ENCODE peak calls at places on chromosomes 6 and 20, in seven cellular contexts. One of them, this sample, is unnamed.

GRCh38 chr20:3231116-3231515 is 7.9 kb downstream of the SLC4A11 start:
- DNase-seq in astrocyte of the spinal cord: no peak
- DNase-seq in AG09309: no peak
- DNase-seq in kidney epithelial cell: no peak
- DNase-seq in CD8-positive, alpha-beta T cell: no peak
- DNase-seq in coronary artery: no peak
- DNase-seq in gastrocnemius medialis: no peak
- DNase-seq in this sample: no peak

GRCh38 chr6:144343736-144344428 is 58.7 kb downstream of the UTRN start:
- DNase-seq in coronary artery: no peak
- DNase-seq in gastrocnemius medialis: no peak
- DNase-seq in AG09309: no peak
- DNase-seq in astrocyte of the spinal cord: no peak
- DNase-seq in kidney epithelial cell: no peak
- DNase-seq in CD8-positive, alpha-beta T cell: peak
- DNase-seq in this sample: peak

GRCh38 chr20:11173936-11174335 is 500.1 kb upstream of the JAG1 start:
- DNase-seq in kidney epithelial cell: no peak
- DNase-seq in coronary artery: no peak
- DNase-seq in AG09309: no peak
- DNase-seq in astrocyte of the spinal cord: no peak
- DNase-seq in gastrocnemius medialis: no peak
- DNase-seq in CD8-positive, alpha-beta T cell: no peak
- DNase-seq in this sample: no peak

GRCh38 chr6:22980446-22980845 is 411.1 kb downstream of the HDGFL1 start:
- DNase-seq in astrocyte of the spinal cord: no peak
- DNase-seq in kidney epithelial cell: no peak
- DNase-seq in gastrocnemius medialis: no peak
- DNase-seq in AG09309: no peak
- DNase-seq in CD8-positive, alpha-beta T cell: no peak
- DNase-seq in coronary artery: no peak
- DNase-seq in this sample: peak

GRCh38 chr6:91449539-91449938 is 862.7 kb upstream of the MAP3K7 start:
- DNase-seq in astrocyte of the spinal cord: no peak
- DNase-seq in gastrocnemius medialis: no peak
- DNase-seq in CD8-positive, alpha-beta T cell: no peak
- DNase-seq in AG09309: no peak
- DNase-seq in coronary artery: no peak
- DNase-seq in kidney epithelial cell: no peak
- DNase-seq in this sample: no peak

GRCh38 chr20:55266361-55266760 is 739.0 kb downstream of the CBLN4 start:
- DNase-seq in AG09309: no peak
- DNase-seq in astrocyte of the spinal cord: no peak
- DNase-seq in CD8-positive, alpha-beta T cell: no peak
- DNase-seq in kidney epithelial cell: no peak
- DNase-seq in gastrocnemius medialis: no peak
- DNase-seq in coronary artery: no peak
- DNase-seq in this sample: no peak

GRCh38 chr20:37973059-37973910 is 60.0 kb downstream of the TTI1 start:
- DNase-seq in coronary artery: no peak
- DNase-seq in AG09309: no peak
- DNase-seq in gastrocnemius medialis: no peak
- DNase-seq in astrocyte of the spinal cord: no peak
- DNase-seq in CD8-positive, alpha-beta T cell: no peak
- DNase-seq in kidney epithelial cell: no peak
- DNase-seq in this sample: no peak

GRCh38 chr6:25960689-25961088 is 1.9 kb upstream of the TRIM38 start:
- DNase-seq in coronary artery: no peak
- DNase-seq in kidney epithelial cell: no peak
- DNase-seq in gastrocnemius medialis: no peak
- DNase-seq in astrocyte of the spinal cord: no peak
- DNase-seq in AG09309: no peak
- DNase-seq in CD8-positive, alpha-beta T cell: no peak
- DNase-seq in this sample: no peak

GRCh38 chr20:4369798-4370124 is 351.9 kb upstream of the PRND start:
- DNase-seq in astrocyte of the spinal cord: no peak
- DNase-seq in AG09309: no peak
- DNase-seq in gastrocnemius medialis: no peak
- DNase-seq in coronary artery: no peak
- DNase-seq in CD8-positive, alpha-beta T cell: no peak
- DNase-seq in kidney epithelial cell: no peak
- DNase-seq in this sample: peak

GRCh38 chr6:26304213-26305096 is 60.5 kb upstream of the BTN3A2 start:
- DNase-seq in astrocyte of the spinal cord: peak
- DNase-seq in gastrocnemius medialis: no peak
- DNase-seq in kidney epithelial cell: no peak
- DNase-seq in CD8-positive, alpha-beta T cell: peak
- DNase-seq in coronary artery: no peak
- DNase-seq in AG09309: no peak
- DNase-seq in this sample: peak

GRCh38 chr6:85644374-85644762 is 1.7 kb upstream of the SYNCRIP start:
- DNase-seq in AG09309: no peak
- DNase-seq in gastrocnemius medialis: no peak
- DNase-seq in CD8-positive, alpha-beta T cell: no peak
- DNase-seq in kidney epithelial cell: no peak
- DNase-seq in coronary artery: no peak
- DNase-seq in astrocyte of the spinal cord: no peak
- DNase-seq in this sample: no peak

GRCh38 chr6:145332001-145332400 is 403.3 kb downstream of the EPM2A start:
- DNase-seq in CD8-positive, alpha-beta T cell: no peak
- DNase-seq in coronary artery: no peak
- DNase-seq in gastrocnemius medialis: no peak
- DNase-seq in kidney epithelial cell: no peak
- DNase-seq in AG09309: no peak
- DNase-seq in astrocyte of the spinal cord: no peak
- DNase-seq in this sample: no peak

GRCh38 chr20:50144362-50144761 is 9.2 kb downstream of the PEDS1 start:
- DNase-seq in coronary artery: no peak
- DNase-seq in AG09309: peak
- DNase-seq in kidney epithelial cell: peak
- DNase-seq in astrocyte of the spinal cord: peak
- DNase-seq in CD8-positive, alpha-beta T cell: no peak
- DNase-seq in gastrocnemius medialis: peak
- DNase-seq in this sample: peak

GRCh38 chr6:2469428-2469827 is 224.0 kb upstream of the GMDS start:
- DNase-seq in AG09309: no peak
- DNase-seq in kidney epithelial cell: no peak
- DNase-seq in CD8-positive, alpha-beta T cell: no peak
- DNase-seq in coronary artery: no peak
- DNase-seq in gastrocnemius medialis: no peak
- DNase-seq in astrocyte of the spinal cord: no peak
- DNase-seq in this sample: no peak

GRCh38 chr20:44644384-44645131 is 6.9 kb downstream of the ADA start:
- DNase-seq in coronary artery: no peak
- DNase-seq in AG09309: no peak
- DNase-seq in CD8-positive, alpha-beta T cell: peak
- DNase-seq in kidney epithelial cell: no peak
- DNase-seq in gastrocnemius medialis: no peak
- DNase-seq in astrocyte of the spinal cord: no peak
- DNase-seq in this sample: no peak

GRCh38 chr20:16488086-16488485 is 85.2 kb downstream of the KIF16B start:
- DNase-seq in astrocyte of the spinal cord: no peak
- DNase-seq in AG09309: no peak
- DNase-seq in coronary artery: no peak
- DNase-seq in gastrocnemius medialis: no peak
- DNase-seq in CD8-positive, alpha-beta T cell: no peak
- DNase-seq in kidney epithelial cell: no peak
- DNase-seq in this sample: no peak

GRCh38 chr6:43172127-43173007 is 1.3 kb downstream of the SRF start:
- DNase-seq in gastrocnemius medialis: peak
- DNase-seq in kidney epithelial cell: no peak
- DNase-seq in astrocyte of the spinal cord: peak
- DNase-seq in AG09309: no peak
- DNase-seq in CD8-positive, alpha-beta T cell: peak
- DNase-seq in coronary artery: peak
- DNase-seq in this sample: peak

GRCh38 chr6:4906293-4906941 is 97.4 kb downstream of the RPP40 start:
- DNase-seq in astrocyte of the spinal cord: no peak
- DNase-seq in AG09309: no peak
- DNase-seq in gastrocnemius medialis: no peak
- DNase-seq in CD8-positive, alpha-beta T cell: no peak
- DNase-seq in coronary artery: no peak
- DNase-seq in kidney epithelial cell: no peak
- DNase-seq in this sample: no peak

GRCh38 chr20:57445298-57445697 is 54.1 kb downstream of the RBM38 start:
- DNase-seq in AG09309: peak
- DNase-seq in coronary artery: peak
- DNase-seq in astrocyte of the spinal cord: peak
- DNase-seq in CD8-positive, alpha-beta T cell: no peak
- DNase-seq in gastrocnemius medialis: peak
- DNase-seq in kidney epithelial cell: no peak
- DNase-seq in this sample: peak

GRCh38 chr6:3259491-3259958 is 778 bp downstream of the PSMG4 start:
- DNase-seq in kidney epithelial cell: no peak
- DNase-seq in coronary artery: no peak
- DNase-seq in CD8-positive, alpha-beta T cell: peak
- DNase-seq in AG09309: no peak
- DNase-seq in astrocyte of the spinal cord: peak
- DNase-seq in gastrocnemius medialis: peak
- DNase-seq in this sample: peak

GRCh38 chr6:118725944-118726343 is 74.6 kb upstream of the CEP85L start:
- DNase-seq in kidney epithelial cell: no peak
- DNase-seq in AG09309: no peak
- DNase-seq in CD8-positive, alpha-beta T cell: peak
- DNase-seq in coronary artery: no peak
- DNase-seq in astrocyte of the spinal cord: no peak
- DNase-seq in gastrocnemius medialis: no peak
- DNase-seq in this sample: no peak

GRCh38 chr6:28541996-28542395 is 16.3 kb downstream of the GPX5 start:
- DNase-seq in astrocyte of the spinal cord: no peak
- DNase-seq in CD8-positive, alpha-beta T cell: no peak
- DNase-seq in AG09309: no peak
- DNase-seq in kidney epithelial cell: no peak
- DNase-seq in coronary artery: no peak
- DNase-seq in gastrocnemius medialis: no peak
- DNase-seq in this sample: no peak

DNA sequence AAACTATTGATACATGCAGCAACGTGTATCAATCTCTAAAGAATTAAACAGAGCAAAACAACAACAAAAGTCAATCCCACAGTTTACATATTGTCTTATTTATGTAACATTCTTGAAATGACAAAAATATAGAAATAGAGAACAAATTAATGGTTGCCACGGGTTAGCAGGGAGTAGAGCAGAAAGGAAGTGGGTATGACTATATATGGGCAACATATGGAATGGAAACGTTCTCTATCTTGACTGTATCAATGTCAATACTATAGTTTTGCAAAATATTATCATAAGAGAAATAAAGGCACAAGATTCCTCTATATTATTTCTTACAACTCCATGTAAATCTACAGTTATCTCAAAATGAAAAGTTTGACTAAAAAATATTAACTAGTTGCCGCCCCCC is 12.8 kb downstream of the AK9 start:
- DNase-seq in CD8-positive, alpha-beta T cell: no peak
- DNase-seq in astrocyte of the spinal cord: no peak
- DNase-seq in coronary artery: no peak
- DNase-seq in AG09309: no peak
- DNase-seq in gastrocnemius medialis: no peak
- DNase-seq in kidney epithelial cell: no peak
- DNase-seq in this sample: no peak
- H3K4me3 ChIP-seq in CD8-positive, alpha-beta T cell: no peak
- H3K4me3 ChIP-seq in astrocyte of the spinal cord: no peak
- H3K4me3 ChIP-seq in coronary artery: no peak
- H3K4me3 ChIP-seq in AG09309: no peak
- H3K4me3 ChIP-seq in gastrocnemius medialis: no peak
- H3K4me3 ChIP-seq in kidney epithelial cell: no peak
- H3K4me3 ChIP-seq in this sample: no peak

DNA sequence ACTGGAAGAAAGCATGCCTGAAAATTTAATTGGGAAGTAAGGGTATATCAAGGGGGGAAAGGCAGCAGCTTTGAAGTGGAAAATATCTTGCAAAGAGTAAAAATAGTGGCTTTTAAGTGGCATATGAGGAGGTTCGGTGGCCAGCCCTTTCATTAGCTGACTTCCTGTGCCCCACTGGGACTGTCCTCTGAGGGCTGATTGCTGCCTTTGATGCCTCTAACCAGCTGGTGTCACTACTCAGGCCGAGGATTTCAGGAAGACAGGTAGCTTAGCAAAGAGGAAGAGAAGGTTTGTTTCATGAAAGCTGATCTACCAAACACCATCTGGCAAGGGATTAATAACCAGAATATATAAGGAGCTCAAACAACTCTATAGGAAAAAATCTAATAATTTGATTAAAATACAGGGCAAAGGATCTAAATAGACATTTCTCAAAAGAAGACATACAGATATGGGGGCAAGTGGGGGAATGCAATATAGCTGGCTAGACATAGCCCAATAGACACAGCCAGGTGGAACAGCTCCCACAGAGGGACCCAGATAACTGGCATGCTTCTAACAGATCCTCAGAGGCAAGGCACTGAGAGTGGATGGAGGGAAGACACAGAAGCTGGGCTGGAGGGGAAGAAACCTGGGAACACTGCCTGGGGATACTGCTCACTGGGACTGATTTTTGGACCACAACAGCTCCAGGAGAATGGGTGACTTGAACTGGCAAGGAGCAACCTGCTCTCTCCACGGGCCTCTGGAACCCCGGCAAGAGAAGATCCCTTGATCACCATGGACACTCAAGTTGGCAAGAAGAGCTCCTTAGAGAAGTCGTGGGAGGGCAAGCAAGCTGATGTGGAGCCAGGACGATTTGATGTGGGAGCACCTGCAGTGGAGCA is 33.2 kb downstream of the CCN2 start:
- DNase-seq in astrocyte of the spinal cord: no peak
- DNase-seq in coronary artery: no peak
- DNase-seq in CD8-positive, alpha-beta T cell: no peak
- DNase-seq in AG09309: no peak
- DNase-seq in kidney epithelial cell: no peak
- DNase-seq in gastrocnemius medialis: no peak
- DNase-seq in this sample: no peak
- H3K4me3 ChIP-seq in astrocyte of the spinal cord: no peak
- H3K4me3 ChIP-seq in coronary artery: no peak
- H3K4me3 ChIP-seq in CD8-positive, alpha-beta T cell: no peak
- H3K4me3 ChIP-seq in AG09309: no peak
- H3K4me3 ChIP-seq in kidney epithelial cell: no peak
- H3K4me3 ChIP-seq in gastrocnemius medialis: no peak
- H3K4me3 ChIP-seq in this sample: no peak

GRCh38 chr20:34705383-34706021 is 1.4 kb downstream of the TP53INP2 start:
- DNase-seq in kidney epithelial cell: no peak
- DNase-seq in astrocyte of the spinal cord: no peak
- DNase-seq in CD8-positive, alpha-beta T cell: no peak
- DNase-seq in AG09309: no peak
- DNase-seq in gastrocnemius medialis: no peak
- DNase-seq in coronary artery: no peak
- DNase-seq in this sample: peak
- H3K4me3 ChIP-seq in kidney epithelial cell: peak
- H3K4me3 ChIP-seq in astrocyte of the spinal cord: no peak
- H3K4me3 ChIP-seq in CD8-positive, alpha-beta T cell: no peak
- H3K4me3 ChIP-seq in AG09309: no peak
- H3K4me3 ChIP-seq in gastrocnemius medialis: no peak
- H3K4me3 ChIP-seq in coronary artery: peak
- H3K4me3 ChIP-seq in this sample: peak

DNA sequence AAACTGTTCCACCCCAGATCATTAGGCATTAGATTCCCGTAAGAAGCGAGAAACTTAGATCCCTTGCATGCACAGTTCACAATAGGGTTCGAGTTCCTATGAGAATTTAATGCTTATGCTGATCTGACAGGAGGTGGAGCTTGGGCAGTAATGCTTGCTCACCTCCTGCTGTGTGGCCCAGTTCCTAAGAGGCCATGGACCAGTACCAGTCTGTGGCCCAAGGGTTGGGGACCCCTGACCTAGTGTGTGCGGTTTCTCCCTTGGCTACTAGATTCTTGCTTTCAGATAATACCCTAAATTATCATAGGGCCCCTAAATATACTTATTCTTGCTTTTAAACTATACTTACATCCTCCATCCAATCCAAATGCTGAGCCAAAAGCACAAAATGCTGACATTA is 1.9 kb upstream of the GPSM3 start:
- DNase-seq in kidney epithelial cell: no peak
- DNase-seq in CD8-positive, alpha-beta T cell: no peak
- DNase-seq in AG09309: no peak
- DNase-seq in astrocyte of the spinal cord: no peak
- DNase-seq in coronary artery: no peak
- DNase-seq in gastrocnemius medialis: no peak
- DNase-seq in this sample: no peak
- H3K4me3 ChIP-seq in kidney epithelial cell: no peak
- H3K4me3 ChIP-seq in CD8-positive, alpha-beta T cell: peak
- H3K4me3 ChIP-seq in AG09309: no peak
- H3K4me3 ChIP-seq in astrocyte of the spinal cord: no peak
- H3K4me3 ChIP-seq in coronary artery: no peak
- H3K4me3 ChIP-seq in gastrocnemius medialis: no peak
- H3K4me3 ChIP-seq in this sample: no peak